ENCODE peak calls at places on chromosomes 3 and 15, in nine cellular contexts. V, E, C, J, L, N, Z, P and B are unnamed samples.

GRCh38 chr3:172716476-172716875 is 5.6 kb upstream of the NCEH1 start:
- DNase-seq in V (no peak), J (no peak), E (no peak), L (no peak), C (no peak), P (no peak), Z (no peak), N (no peak), B (no peak)

GRCh38 chr15:52728899-52729298 is 49.7 kb upstream of the ATOSA start:
- DNase-seq in J (no peak), E (no peak), P (no peak), N (peak), V (peak), C (no peak), L (no peak), Z (no peak), B (no peak)

GRCh38 chr3:4493931-4494806 is 1.0 kb downstream of the ITPR1 start:
- DNase-seq in N (peak), Z (no peak), E (no peak), L (peak), C (peak), J (no peak), V (peak), P (no peak), B (no peak)

GRCh38 chr3:189622629-189623028 is 8.6 kb upstream of the TP63 start:
- DNase-seq in L (no peak), E (no peak), N (no peak), C (no peak), Z (no peak), P (no peak), V (no peak), J (no peak), B (no peak)

GRCh38 chr3:71245971-71246860 is 337.3 kb downstream of the FOXP1 start:
- DNase-seq in J (no peak), C (no peak), E (no peak), N (no peak), P (no peak), Z (no peak), L (peak), V (peak), B (no peak)

GRCh38 chr3:135878501-135878900 is 87.0 kb upstream of the PPP2R3A start:
- DNase-seq in P (no peak), L (no peak), J (no peak), C (no peak), E (no peak), N (no peak), V (no peak), Z (no peak), B (no peak)

GRCh38 chr3:124565013-124565412 is 165.2 kb upstream of the UMPS start:
- DNase-seq in N (peak), P (no peak), J (peak), E (peak), C (peak), Z (peak), L (peak), V (peak), B (peak)

GRCh38 chr3:43733459-43734384 is 43.0 kb downstream of the ABHD5 start:
- DNase-seq in V (peak), N (peak), E (no peak), C (peak), P (no peak), J (no peak), L (peak), Z (no peak), B (no peak)

GRCh38 chr3:178436773-178437172 is 99.5 kb upstream of the KCNMB2 start:
- DNase-seq in V (peak), C (no peak), L (peak), E (no peak), J (no peak), Z (peak), P (no peak), N (peak), B (no peak)

GRCh38 chr3:94564247-94564646 is 501.4 kb downstream of the NSUN3 start:
- DNase-seq in E (no peak), V (no peak), N (no peak), P (no peak), Z (no peak), J (no peak), L (no peak), C (no peak), B (no peak)

GRCh38 chr3:152671998-152672649 is 162.8 kb upstream of the P2RY1 start:
- DNase-seq in E (no peak), P (no peak), N (no peak), L (no peak), C (no peak), Z (no peak), J (no peak), V (no peak), B (no peak)

GRCh38 chr15:70097337-70098169 is at the start of gene TLE3:
- DNase-seq in C (peak), L (peak), J (peak), Z (peak), P (peak), V (peak), E (peak), N (peak), B (peak)

GRCh38 chr3:20417390-20417789 is 231.4 kb upstream of the SGO1 start:
- DNase-seq in V (no peak), N (no peak), C (no peak), L (no peak), E (no peak), Z (no peak), J (no peak), P (no peak), B (no peak)

GRCh38 chr3:88046731-88047130 is 12.1 kb downstream of the CGGBP1 start:
- DNase-seq in V (no peak), N (no peak), C (no peak), P (no peak), J (no peak), E (no peak), Z (no peak), L (no peak), B (no peak)

GRCh38 chr3:8625991-8626390 is 18.6 kb downstream of the SSUH2 start:
- DNase-seq in E (no peak), N (no peak), L (peak), V (peak), P (peak), J (no peak), C (no peak), Z (no peak), B (no peak)